ENCODE peak calls at places on chromosomes 12 and 14, in six cellular contexts. One of them, this sample, is unnamed.

GRCh38 chr12:24997970-24998582 is 49.2 kb upstream of the BCAT1 start:
- DNase-seq in CD8-positive, alpha-beta T cell: no peak
- DNase-seq in heart left ventricle: no peak
- DNase-seq in Peyer's patch: no peak
- DNase-seq in astrocyte of the spinal cord: peak
- DNase-seq in stomach: no peak
- DNase-seq in this sample: no peak

GRCh38 chr12:53078425-53079225 is 565 bp downstream of the SPRYD3 start:
- DNase-seq in Peyer's patch: peak
- DNase-seq in stomach: peak
- DNase-seq in heart left ventricle: no peak
- DNase-seq in astrocyte of the spinal cord: no peak
- DNase-seq in CD8-positive, alpha-beta T cell: peak
- DNase-seq in this sample: no peak

GRCh38 chr12:67237231-67237630 is 31.9 kb upstream of the CAND1 start:
- DNase-seq in CD8-positive, alpha-beta T cell: no peak
- DNase-seq in heart left ventricle: no peak
- DNase-seq in astrocyte of the spinal cord: no peak
- DNase-seq in Peyer's patch: no peak
- DNase-seq in stomach: no peak
- DNase-seq in this sample: no peak

GRCh38 chr14:31945074-31945613 is 132.0 kb upstream of the ARHGAP5 start:
- DNase-seq in CD8-positive, alpha-beta T cell: no peak
- DNase-seq in Peyer's patch: peak
- DNase-seq in astrocyte of the spinal cord: no peak
- DNase-seq in stomach: no peak
- DNase-seq in heart left ventricle: no peak
- DNase-seq in this sample: no peak

GRCh38 chr12:116565963-116566362 is 6.8 kb downstream of the MAP1LC3B2 start:
- DNase-seq in stomach: no peak
- DNase-seq in Peyer's patch: no peak
- DNase-seq in astrocyte of the spinal cord: no peak
- DNase-seq in heart left ventricle: no peak
- DNase-seq in CD8-positive, alpha-beta T cell: no peak
- DNase-seq in this sample: no peak

GRCh38 chr14:65156568-65157366 is 54.5 kb upstream of the MAX start:
- DNase-seq in stomach: no peak
- DNase-seq in CD8-positive, alpha-beta T cell: no peak
- DNase-seq in Peyer's patch: peak
- DNase-seq in astrocyte of the spinal cord: peak
- DNase-seq in heart left ventricle: peak
- DNase-seq in this sample: no peak

GRCh38 chr14:54708982-54709381 is 142.1 kb downstream of the SAMD4A start:
- DNase-seq in astrocyte of the spinal cord: no peak
- DNase-seq in stomach: no peak
- DNase-seq in heart left ventricle: no peak
- DNase-seq in CD8-positive, alpha-beta T cell: no peak
- DNase-seq in Peyer's patch: no peak
- DNase-seq in this sample: no peak

GRCh38 chr12:107448198-107448597 is 237.4 kb upstream of the PWP1 start:
- DNase-seq in Peyer's patch: peak
- DNase-seq in CD8-positive, alpha-beta T cell: no peak
- DNase-seq in astrocyte of the spinal cord: no peak
- DNase-seq in heart left ventricle: no peak
- DNase-seq in stomach: no peak
- DNase-seq in this sample: no peak

DNA sequence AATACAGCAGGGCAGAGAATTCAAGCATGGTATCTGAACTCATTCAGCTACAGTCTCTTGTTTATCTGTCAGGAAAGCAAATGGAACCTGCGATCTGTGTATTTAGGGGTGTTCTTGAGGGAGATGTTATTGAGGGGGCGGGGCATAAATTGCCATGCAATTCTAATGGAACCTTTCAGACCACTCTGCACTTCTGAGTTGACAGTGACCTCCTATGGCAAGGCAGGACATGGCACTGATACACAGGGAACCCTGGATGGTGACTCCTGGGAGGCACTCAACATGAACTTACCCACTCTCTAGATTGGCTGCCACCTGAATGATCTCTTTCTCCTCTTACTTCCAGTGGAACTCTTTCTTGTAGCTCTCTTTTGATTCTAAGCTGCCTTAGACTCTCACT is 787.3 kb downstream of the VRK1 start:
- DNase-seq in CD8-positive, alpha-beta T cell: no peak
- DNase-seq in heart left ventricle: no peak
- DNase-seq in astrocyte of the spinal cord: no peak
- DNase-seq in Peyer's patch: no peak
- DNase-seq in stomach: no peak
- DNase-seq in this sample: no peak
- TF ChIP-seq CTCF in CD8-positive, alpha-beta T cell: no peak
- TF ChIP-seq CTCF in heart left ventricle: no peak
- TF ChIP-seq CTCF in astrocyte of the spinal cord: no peak
- TF ChIP-seq CTCF in Peyer's patch: no peak
- TF ChIP-seq CTCF in stomach: no peak
- TF ChIP-seq CTCF in this sample: no peak

GRCh38 chr12:14883663-14884062 is 2.0 kb downstream of the MGP start:
- DNase-seq in heart left ventricle: no peak
- DNase-seq in CD8-positive, alpha-beta T cell: no peak
- DNase-seq in Peyer's patch: no peak
- DNase-seq in astrocyte of the spinal cord: no peak
- DNase-seq in stomach: no peak
- DNase-seq in this sample: no peak
- H3K4me3 ChIP-seq in heart left ventricle: peak
- H3K4me3 ChIP-seq in CD8-positive, alpha-beta T cell: no peak
- H3K4me3 ChIP-seq in Peyer's patch: no peak
- H3K4me3 ChIP-seq in astrocyte of the spinal cord: no peak
- H3K4me3 ChIP-seq in stomach: peak
- H3K4me3 ChIP-seq in this sample: no peak

GRCh38 chr12:89391726-89392336 is 39.5 kb upstream of the DUSP6 start:
- DNase-seq in heart left ventricle: no peak
- DNase-seq in CD8-positive, alpha-beta T cell: no peak
- DNase-seq in Peyer's patch: no peak
- DNase-seq in stomach: no peak
- DNase-seq in astrocyte of the spinal cord: no peak
- DNase-seq in this sample: no peak

GRCh38 chr12:89393551-89394121 is 41.3 kb upstream of the DUSP6 start:
- DNase-seq in CD8-positive, alpha-beta T cell: no peak
- DNase-seq in astrocyte of the spinal cord: no peak
- DNase-seq in Peyer's patch: no peak
- DNase-seq in stomach: no peak
- DNase-seq in heart left ventricle: no peak
- DNase-seq in this sample: no peak

GRCh38 chr12:89392401-89392800 is 40.1 kb upstream of the DUSP6 start:
- DNase-seq in CD8-positive, alpha-beta T cell: no peak
- DNase-seq in astrocyte of the spinal cord: no peak
- DNase-seq in heart left ventricle: no peak
- DNase-seq in stomach: no peak
- DNase-seq in Peyer's patch: no peak
- DNase-seq in this sample: no peak

GRCh38 chr12:89390802-89391673 is 38.7 kb upstream of the DUSP6 start:
- DNase-seq in heart left ventricle: no peak
- DNase-seq in Peyer's patch: peak
- DNase-seq in stomach: no peak
- DNase-seq in CD8-positive, alpha-beta T cell: no peak
- DNase-seq in astrocyte of the spinal cord: peak
- DNase-seq in this sample: no peak

GRCh38 chr12:89395712-89396111 is 43.4 kb upstream of the DUSP6 start:
- DNase-seq in astrocyte of the spinal cord: no peak
- DNase-seq in CD8-positive, alpha-beta T cell: no peak
- DNase-seq in Peyer's patch: no peak
- DNase-seq in stomach: no peak
- DNase-seq in heart left ventricle: no peak
- DNase-seq in this sample: no peak
- TF ChIP-seq CTCF in astrocyte of the spinal cord: no peak
- TF ChIP-seq CTCF in CD8-positive, alpha-beta T cell: no peak
- TF ChIP-seq CTCF in Peyer's patch: no peak
- TF ChIP-seq CTCF in stomach: no peak
- TF ChIP-seq CTCF in heart left ventricle: no peak
- TF ChIP-seq CTCF in this sample: no peak

GRCh38 chr12:6849976-6850560 is 1.0 kb downstream of the CDCA3 start:
- DNase-seq in astrocyte of the spinal cord: no peak
- DNase-seq in stomach: no peak
- DNase-seq in Peyer's patch: no peak
- DNase-seq in CD8-positive, alpha-beta T cell: no peak
- DNase-seq in heart left ventricle: no peak
- DNase-seq in this sample: no peak
- H3K4me3 ChIP-seq in astrocyte of the spinal cord: peak
- H3K4me3 ChIP-seq in stomach: peak
- H3K4me3 ChIP-seq in Peyer's patch: peak
- H3K4me3 ChIP-seq in CD8-positive, alpha-beta T cell: no peak
- H3K4me3 ChIP-seq in heart left ventricle: peak
- H3K4me3 ChIP-seq in this sample: peak